ENCODE peak calls at places on chromosomes 4 and X, in five cellular contexts. One of them, this sample, is unnamed.

GRCh38 chrX:130916636-130917422 is 13.8 kb upstream of the ENOX2 start:
- DNase-seq in OCI-LY7: peak; percentile 46
- DNase-seq in heart right ventricle: no peak
- DNase-seq in psoas muscle: peak; percentile 42
- DNase-seq in pancreas: peak; percentile 18
- DNase-seq in this sample: no peak

GRCh38 chr4:7672601-7673000 is 237.9 kb upstream of the PSAPL1 start:
- DNase-seq in heart right ventricle: no peak
- DNase-seq in pancreas: no peak
- DNase-seq in psoas muscle: no peak
- DNase-seq in OCI-LY7: no peak
- DNase-seq in this sample: no peak

GRCh38 chr4:26360864-26361263 is 40.0 kb downstream of the RBPJ start:
- DNase-seq in pancreas: no peak
- DNase-seq in heart right ventricle: no peak
- DNase-seq in OCI-LY7: no peak
- DNase-seq in psoas muscle: no peak
- DNase-seq in this sample: no peak

GRCh38 chr4:55545681-55546632 is 752 bp downstream of the CLOCK start:
- DNase-seq in heart right ventricle: peak; percentile 86
- DNase-seq in psoas muscle: peak; percentile 92
- DNase-seq in OCI-LY7: peak; percentile 68
- DNase-seq in pancreas: peak; percentile 79
- DNase-seq in this sample: peak; percentile 83

GRCh38 chr4:148443550-148444295 is 1.5 kb upstream of the NR3C2 start:
- DNase-seq in OCI-LY7: peak; percentile 11
- DNase-seq in pancreas: peak; percentile 56
- DNase-seq in heart right ventricle: peak; percentile 42
- DNase-seq in psoas muscle: peak; percentile 74
- DNase-seq in this sample: peak; percentile 80

GRCh38 chr4:113837397-113837796 is 75.9 kb upstream of the CAMK2D start:
- DNase-seq in psoas muscle: no peak
- DNase-seq in pancreas: no peak
- DNase-seq in OCI-LY7: peak; percentile 84
- DNase-seq in heart right ventricle: no peak
- DNase-seq in this sample: no peak

GRCh38 chrX:130079824-130080406 is 30.4 kb downstream of the ELF4 start:
- DNase-seq in heart right ventricle: peak; percentile 18
- DNase-seq in pancreas: peak; percentile 44
- DNase-seq in psoas muscle: peak; percentile 65
- DNase-seq in OCI-LY7: peak; percentile 65
- DNase-seq in this sample: no peak

GRCh38 chr4:69760455-69760854 is at the start of gene SULT1B1:
- DNase-seq in heart right ventricle: no peak
- DNase-seq in psoas muscle: no peak
- DNase-seq in OCI-LY7: no peak
- DNase-seq in pancreas: peak; percentile 18
- DNase-seq in this sample: no peak

GRCh38 chr4:105473340-105474109 is at the start of gene PPA2:
- DNase-seq in OCI-LY7: peak; percentile 93
- DNase-seq in heart right ventricle: peak; percentile 86
- DNase-seq in pancreas: peak; percentile 87
- DNase-seq in psoas muscle: peak; percentile 89
- DNase-seq in this sample: peak; percentile 93

GRCh38 chr4:85475631-85476233 is 782 bp downstream of the ARHGAP24 start:
- DNase-seq in heart right ventricle: peak; percentile 34
- DNase-seq in OCI-LY7: no peak
- DNase-seq in psoas muscle: peak; percentile 50
- DNase-seq in pancreas: peak; percentile 54
- DNase-seq in this sample: no peak

GRCh38 chr4:125042031-125042430 is 272.7 kb upstream of the FAT4 start:
- DNase-seq in psoas muscle: no peak
- DNase-seq in OCI-LY7: no peak
- DNase-seq in heart right ventricle: no peak
- DNase-seq in pancreas: no peak
- DNase-seq in this sample: no peak

GRCh38 chr4:150990993-150991392 is 24.1 kb downstream of the LRBA start:
- DNase-seq in pancreas: no peak
- DNase-seq in heart right ventricle: no peak
- DNase-seq in OCI-LY7: no peak
- DNase-seq in psoas muscle: no peak
- DNase-seq in this sample: no peak

GRCh38 chr4:8073206-8073863 is 85.3 kb downstream of the ABLIM2 start:
- DNase-seq in heart right ventricle: no peak
- DNase-seq in OCI-LY7: no peak
- DNase-seq in psoas muscle: peak; percentile 62
- DNase-seq in pancreas: no peak
- DNase-seq in this sample: no peak

GRCh38 chr4:182938213-182938645 is 21.0 kb upstream of the DCTD start:
- DNase-seq in heart right ventricle: peak; percentile 77
- DNase-seq in psoas muscle: peak; percentile 78
- DNase-seq in pancreas: peak; percentile 66
- DNase-seq in OCI-LY7: peak; percentile 39
- DNase-seq in this sample: peak; percentile 79

GRCh38 chr4:53000560-53000959 is 138.4 kb downstream of the RASL11B start:
- DNase-seq in OCI-LY7: no peak
- DNase-seq in pancreas: no peak
- DNase-seq in psoas muscle: no peak
- DNase-seq in heart right ventricle: no peak
- DNase-seq in this sample: no peak

GRCh38 chrX:72540318-72540717 is 32.3 kb downstream of the HDAC8 start:
- DNase-seq in heart right ventricle: no peak
- DNase-seq in OCI-LY7: peak; percentile 7
- DNase-seq in psoas muscle: no peak
- DNase-seq in pancreas: no peak
- DNase-seq in this sample: no peak

GRCh38 chrX:2484232-2484631 is 16.5 kb downstream of the DHRSX start:
- DNase-seq in pancreas: no peak
- DNase-seq in OCI-LY7: no peak
- DNase-seq in heart right ventricle: no peak
- DNase-seq in psoas muscle: no peak
- DNase-seq in this sample: no peak

GRCh38 chr4:38601244-38601915 is 62.6 kb upstream of the KLF3 start:
- DNase-seq in heart right ventricle: no peak
- DNase-seq in OCI-LY7: no peak
- DNase-seq in psoas muscle: no peak
- DNase-seq in pancreas: no peak
- DNase-seq in this sample: no peak
- H3K27ac ChIP-seq in heart right ventricle: no peak overlapping the region
- H3K27ac ChIP-seq in OCI-LY7: no peak overlapping the region
- H3K27ac ChIP-seq in psoas muscle: peak overlapping the region; percentile 70
- H3K27ac ChIP-seq in pancreas: no peak overlapping the region
- H3K27ac ChIP-seq in this sample: no peak overlapping the region

DNA sequence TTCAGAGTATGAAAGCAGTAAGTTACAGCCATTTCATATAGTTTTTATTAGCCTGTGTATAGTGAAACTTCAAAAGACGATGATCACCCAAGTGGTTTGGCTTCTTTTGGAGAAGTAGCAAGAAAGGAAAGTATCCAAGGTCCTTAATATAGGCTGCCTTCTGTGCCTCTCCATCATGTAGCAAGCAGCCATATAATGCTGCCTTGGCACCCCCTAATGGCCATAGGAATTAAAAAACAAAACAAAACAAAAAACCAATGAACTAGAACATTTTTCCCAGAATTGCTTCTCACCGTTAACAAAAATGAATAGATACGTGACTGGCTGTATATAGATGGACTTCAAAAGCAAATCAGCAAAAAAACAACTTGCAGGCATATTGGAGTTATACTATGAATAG is 18.9 kb downstream of the LAMP2 start:
- DNase-seq in psoas muscle: no peak
- DNase-seq in heart right ventricle: no peak
- DNase-seq in OCI-LY7: peak; percentile 20
- DNase-seq in pancreas: no peak
- DNase-seq in this sample: no peak
- TF ChIP-seq CTCF in psoas muscle: no peak
- TF ChIP-seq CTCF in heart right ventricle: peak; percentile 20
- TF ChIP-seq CTCF in OCI-LY7: peak; percentile 74
- TF ChIP-seq CTCF in pancreas: no peak
- TF ChIP-seq CTCF in this sample: no peak

GRCh38 chr4:15451181-15451865 is 18.4 kb upstream of the CC2D2A start:
- DNase-seq in psoas muscle: no peak
- DNase-seq in heart right ventricle: no peak
- DNase-seq in OCI-LY7: no peak
- DNase-seq in pancreas: no peak
- DNase-seq in this sample: no peak
- H3K27ac ChIP-seq in psoas muscle: no peak overlapping the region
- H3K27ac ChIP-seq in heart right ventricle: peak overlapping the region; percentile 57
- H3K27ac ChIP-seq in OCI-LY7: no peak overlapping the region
- H3K27ac ChIP-seq in pancreas: no peak overlapping the region
- H3K27ac ChIP-seq in this sample: peak overlapping the region; percentile 65

DNA sequence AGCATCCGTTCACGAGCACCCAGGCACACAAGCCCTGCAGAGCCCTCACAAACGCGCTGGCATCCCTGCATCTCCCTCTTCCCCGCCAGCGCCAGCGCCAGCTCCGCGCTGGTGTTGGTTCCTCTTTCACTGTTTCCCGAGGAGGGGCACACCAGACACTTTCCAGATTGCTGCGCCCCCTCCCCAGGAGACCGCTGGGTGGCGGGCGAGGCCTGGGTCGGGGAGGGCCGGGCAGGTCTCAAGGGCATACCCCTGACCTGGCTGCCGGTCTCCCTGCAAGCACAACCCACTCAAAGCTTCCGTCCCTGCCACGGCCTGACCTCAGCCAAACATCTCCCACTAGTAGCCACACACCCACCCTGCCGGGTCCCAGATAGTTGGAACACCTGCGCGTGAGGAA is 2.2 kb upstream of the NKX1-1 start:
- DNase-seq in heart right ventricle: no peak
- DNase-seq in psoas muscle: peak; percentile 41
- DNase-seq in pancreas: peak; percentile 8
- DNase-seq in OCI-LY7: no peak
- DNase-seq in this sample: peak; percentile 50
- TF ChIP-seq CTCF in heart right ventricle: no peak
- TF ChIP-seq CTCF in psoas muscle: no peak
- TF ChIP-seq CTCF in pancreas: no peak
- TF ChIP-seq CTCF in OCI-LY7: no peak
- TF ChIP-seq CTCF in this sample: no peak

DNA sequence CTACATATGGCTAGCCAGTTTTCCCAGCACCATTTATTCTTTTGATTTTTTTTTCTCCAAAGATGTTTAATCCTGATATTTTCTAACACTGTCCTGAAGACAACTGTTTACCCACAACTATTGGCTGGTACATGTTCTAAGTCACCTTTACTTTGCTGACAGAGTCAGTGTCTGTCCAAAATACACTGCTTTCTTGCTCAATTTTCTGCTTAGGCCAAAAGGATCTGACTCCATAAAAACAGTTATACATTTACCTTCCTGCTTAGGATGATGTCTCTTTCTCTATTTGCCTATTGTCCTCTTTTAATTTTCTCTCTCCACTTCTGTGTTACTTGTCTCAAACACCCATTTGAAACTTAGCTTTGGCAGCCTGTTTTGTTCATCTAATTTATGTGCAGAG is 3.2 kb downstream of the ADH1C start:
- DNase-seq in psoas muscle: no peak
- DNase-seq in pancreas: no peak
- DNase-seq in OCI-LY7: no peak
- DNase-seq in heart right ventricle: no peak
- DNase-seq in this sample: no peak
- H3K27ac ChIP-seq in psoas muscle: no peak overlapping the region
- H3K27ac ChIP-seq in pancreas: no peak overlapping the region
- H3K27ac ChIP-seq in OCI-LY7: no peak overlapping the region
- H3K27ac ChIP-seq in heart right ventricle: no peak overlapping the region
- H3K27ac ChIP-seq in this sample: no peak overlapping the region

DNA sequence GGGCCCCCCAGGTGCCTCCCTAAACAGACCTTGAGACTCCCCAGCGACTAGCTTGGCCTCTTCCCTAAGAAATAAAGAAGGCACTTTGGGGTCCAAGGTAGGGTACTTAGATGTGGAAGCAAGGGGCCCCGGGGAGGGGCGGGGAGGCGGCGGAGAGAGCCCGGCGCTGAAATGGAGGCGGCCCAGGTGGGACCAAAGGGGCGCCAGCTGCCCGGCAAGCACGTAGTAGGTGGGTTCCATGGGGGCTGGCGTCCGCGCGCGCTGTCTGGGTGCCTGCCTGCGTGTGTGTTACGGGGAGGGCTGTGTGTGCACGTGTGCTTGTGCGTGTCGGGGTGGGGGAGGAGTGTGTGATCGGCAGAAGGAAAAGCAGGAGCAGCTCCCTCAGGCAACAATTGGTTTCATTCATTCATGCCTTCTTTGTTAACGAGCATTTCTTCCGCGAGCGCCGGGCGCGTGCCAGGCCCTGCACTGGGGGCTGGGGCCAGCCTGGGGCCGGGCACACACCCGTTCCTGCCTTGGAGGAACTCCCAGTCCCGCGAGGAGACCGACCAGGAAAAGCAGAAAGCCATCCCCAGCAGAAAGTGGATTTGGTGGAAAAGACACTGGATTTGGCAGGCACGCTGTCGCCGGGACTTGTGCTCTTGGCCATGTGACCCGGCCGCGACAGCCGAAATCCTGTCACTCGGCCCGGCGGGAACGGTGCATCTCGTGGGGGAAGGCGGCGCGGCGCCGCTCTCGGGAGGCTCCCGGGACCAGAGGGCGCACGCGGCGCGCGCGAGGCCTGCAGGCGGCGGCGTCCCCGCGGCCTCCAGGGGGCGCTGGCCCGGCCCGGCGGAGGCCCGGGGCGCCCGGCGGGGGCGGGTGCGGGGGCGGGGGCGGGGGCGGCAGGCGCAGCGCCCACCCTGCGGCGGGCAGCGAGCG is 3.3 kb upstream of the DUSP9 start:
- DNase-seq in psoas muscle: no peak
- DNase-seq in pancreas: peak; percentile 13
- DNase-seq in heart right ventricle: no peak
- DNase-seq in OCI-LY7: no peak
- DNase-seq in this sample: no peak
- TF ChIP-seq CTCF in psoas muscle: peak; percentile 19
- TF ChIP-seq CTCF in pancreas: no peak
- TF ChIP-seq CTCF in heart right ventricle: no peak
- TF ChIP-seq CTCF in OCI-LY7: peak; percentile 23
- TF ChIP-seq CTCF in this sample: no peak

GRCh38 chr4:145352438-145353145 is 129.1 kb upstream of the SMAD1 start:
- DNase-seq in heart right ventricle: no peak
- DNase-seq in OCI-LY7: no peak
- DNase-seq in pancreas: peak; percentile 46
- DNase-seq in psoas muscle: no peak
- DNase-seq in this sample: no peak
- H3K27ac ChIP-seq in heart right ventricle: no peak overlapping the region
- H3K27ac ChIP-seq in OCI-LY7: no peak overlapping the region
- H3K27ac ChIP-seq in pancreas: no peak overlapping the region
- H3K27ac ChIP-seq in psoas muscle: no peak overlapping the region
- H3K27ac ChIP-seq in this sample: no peak overlapping the region

GRCh38 chr4:127124919-127125318 is 507.8 kb upstream of the INTU start:
- DNase-seq in pancreas: no peak
- DNase-seq in heart right ventricle: no peak
- DNase-seq in psoas muscle: no peak
- DNase-seq in OCI-LY7: no peak
- DNase-seq in this sample: no peak
- TF ChIP-seq CTCF in pancreas: no peak
- TF ChIP-seq CTCF in heart right ventricle: peak; percentile 17
- TF ChIP-seq CTCF in psoas muscle: no peak
- TF ChIP-seq CTCF in OCI-LY7: no peak
- TF ChIP-seq CTCF in this sample: no peak